ENCODE peak calls at places on chromosomes 13 and 19, in five cellular contexts. D is fibroblast of lung, V is transverse colon, C is upper lobe of right lung, L is NT2/D1. Y is an unnamed sample.

GRCh38 chr19:38658462-38659306 is 11.2 kb downstream of the ACTN4 start:
- DNase-seq in V (peak; percentile 56), D (peak; percentile 100), L (no peak), C (no peak), Y (no peak)

GRCh38 chr13:86269511-86269910 is 470.3 kb upstream of the SLITRK6 start:
- DNase-seq in V (no peak), C (no peak), D (no peak), L (no peak), Y (no peak)

GRCh38 chr13:91148098-91148497 is 199.4 kb upstream of the MIR17HG start:
- DNase-seq in V (no peak), D (no peak), L (no peak), C (no peak), Y (no peak)

GRCh38 chr19:30255783-30256509 is 116.2 kb upstream of the ZNF536 start:
- DNase-seq in V (no peak), L (peak; percentile 23), C (no peak), D (no peak), Y (no peak)

GRCh38 chr13:79079351-79079839 is 326.7 kb downstream of the RBM26 start:
- DNase-seq in L (no peak), V (no peak), D (no peak), C (peak; percentile 45), Y (no peak)

GRCh38 chr13:109166807-109167206 is 537.4 kb downstream of the MYO16 start:
- DNase-seq in L (no peak), C (no peak), V (no peak), D (no peak), Y (no peak)

GRCh38 chr13:112859128-112859816 is 109.7 kb upstream of the MCF2L start:
- DNase-seq in V (no peak), L (no peak), D (no peak), C (peak; percentile 48), Y (no peak)

GRCh38 chr13:24134772-24135171 is 25.7 kb upstream of the SPATA13 start:
- DNase-seq in D (peak; percentile 64), C (no peak), L (no peak), V (no peak), Y (no peak)

GRCh38 chr13:36536546-36536945 is 104.3 kb downstream of the CCNA1 start:
- DNase-seq in C (no peak), L (no peak), D (peak; percentile 78), V (no peak), Y (no peak)

GRCh38 chr19:39558623-39559117 is 18.7 kb upstream of the EID2 start:
- DNase-seq in V (no peak), C (no peak), D (no peak), L (no peak), Y (no peak)

GRCh38 chr13:68019901-68020300 is 789.8 kb upstream of the PCDH9 start:
- DNase-seq in C (no peak), L (no peak), V (no peak), D (no peak), Y (no peak)

GRCh38 chr19:46413262-46414031 is at the start of gene CCDC8:
- DNase-seq in V (peak; percentile 57), D (peak; percentile 98), C (peak; percentile 88), L (peak; percentile 92), Y (peak; percentile 91)

GRCh38 chr19:16067205-16067938 is 8.9 kb upstream of the TPM4 start:
- DNase-seq in L (no peak), D (peak; percentile 94), C (peak; percentile 88), V (peak; percentile 82), Y (peak; percentile 94)

GRCh38 chr19:58569191-58569942 is 3.8 kb downstream of the MZF1 start:
- DNase-seq in C (peak; percentile 45), V (peak; percentile 7), L (no peak), D (no peak), Y (peak; percentile 55)

GRCh38 chr19:39502640-39503417 is 4.1 kb downstream of the DLL3 start:
- DNase-seq in D (peak; percentile 69), V (peak; percentile 63), L (peak; percentile 50), C (peak; percentile 83), Y (peak; percentile 73)

GRCh38 chr13:25455146-25455545 is 83.4 kb downstream of the ATP8A2 start:
- DNase-seq in V (no peak), D (no peak), L (no peak), C (no peak), Y (no peak)

GRCh38 chr19:40283414-40284250 is 1.5 kb downstream of the AKT2 start:
- DNase-seq in D (no peak), V (no peak), C (no peak), L (no peak), Y (peak; percentile 68)

GRCh38 chr13:33279414-33279813 is 6.1 kb downstream of the STARD13 start:
- DNase-seq in D (no peak), C (no peak), L (no peak), V (peak; percentile 64), Y (no peak)

GRCh38 chr13:105814219-105814901 is 721.1 kb downstream of the EFNB2 start:
- DNase-seq in D (peak; percentile 36), V (no peak), L (no peak), C (no peak), Y (no peak)

GRCh38 chr13:93345061-93345460 is 118.5 kb downstream of the GPC6 start:
- DNase-seq in V (no peak), C (no peak), L (no peak), D (peak; percentile 19), Y (no peak)

GRCh38 chr19:58274771-58275199 is 4.0 kb upstream of the ZNF8 start:
- DNase-seq in D (peak; percentile 65), C (no peak), V (no peak), L (no peak), Y (no peak)

GRCh38 chr13:27406178-27406939 is 18.1 kb upstream of the GTF3A start:
- DNase-seq in C (no peak), D (peak; percentile 43), L (no peak), V (no peak), Y (no peak)

GRCh38 chr19:10497371-10497770 is 5.8 kb downstream of the KEAP1 start:
- DNase-seq in D (no peak), L (no peak), V (no peak), C (no peak), Y (no peak)

GRCh38 chr13:58630794-58631193 is 999.2 kb downstream of the PCDH17 start:
- DNase-seq in V (no peak), C (no peak), L (no peak), D (peak; percentile 14), Y (no peak)

GRCh38 chr19:51294977-51295375 is 16.5 kb upstream of the IGLON5 start:
- DNase-seq in C (no peak), D (no peak), L (no peak), V (no peak), Y (no peak)

GRCh38 chr19:51292971-51293370 is 18.5 kb upstream of the IGLON5 start:
- DNase-seq in V (no peak), L (peak; percentile 56), C (no peak), D (no peak), Y (no peak)

GRCh38 chr19:51294211-51294976 is 17.1 kb upstream of the IGLON5 start:
- DNase-seq in L (no peak), D (no peak), V (no peak), C (no peak), Y (no peak)

GRCh38 chr19:51295382-51296126 is 15.9 kb upstream of the IGLON5 start:
- DNase-seq in V (no peak), C (no peak), L (no peak), D (no peak), Y (no peak)

GRCh38 chr19:51293571-51294210 is 17.8 kb upstream of the IGLON5 start:
- DNase-seq in L (no peak), D (no peak), C (no peak), V (no peak), Y (no peak)
- H3K4me1 ChIP-seq in L (peaks cover 24% of the 10 kb centered on the region), D (no peaks in the 10 kb centered on the region), C (no peaks in the 10 kb centered on the region), V (no peaks in the 10 kb centered on the region), Y (no peaks in the 10 kb centered on the region)

GRCh38 chr19:8366961-8367326 is 3.0 kb downstream of the ANGPTL4 start:
- DNase-seq in C (peak; percentile 66), D (peak; percentile 32), V (peak; percentile 30), L (no peak), Y (no peak)
- H3K4me1 ChIP-seq in C (peaks cover 48% of the 10 kb centered on the region), D (peaks cover 22% of the 10 kb centered on the region), V (peaks cover 46% of the 10 kb centered on the region), L (peaks cover 18% of the 10 kb centered on the region), Y (no peaks in the 10 kb centered on the region)

DNA sequence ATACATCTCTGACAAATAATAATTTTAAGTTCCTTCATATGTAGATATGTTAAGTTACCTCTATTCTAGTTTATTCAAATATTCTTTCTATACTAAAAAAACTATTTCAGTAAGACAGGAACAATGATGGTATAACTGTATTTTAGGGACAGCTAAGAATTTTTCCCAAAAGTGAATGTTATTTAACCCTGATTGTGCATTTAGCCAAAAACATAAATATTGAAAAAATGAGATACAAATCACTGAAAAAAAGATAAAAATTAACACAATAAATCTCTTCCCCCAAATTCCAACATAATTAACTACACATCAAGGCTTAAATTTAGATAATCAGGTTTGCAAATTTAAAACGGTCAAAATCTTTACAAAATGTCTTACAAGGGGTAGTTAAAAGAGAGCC is 58.1 kb downstream of the KCNRG start:
- DNase-seq in L (no peak), C (no peak), D (no peak), V (no peak), Y (no peak)
- H3K4me1 ChIP-seq in L (no peaks in the 10 kb centered on the region), C (no peaks in the 10 kb centered on the region), D (peaks cover 13% of the 10 kb centered on the region), V (peaks cover 34% of the 10 kb centered on the region), Y (no peaks in the 10 kb centered on the region)

GRCh38 chr13:44309771-44310767 is 63.6 kb upstream of the SERP2 start:
- DNase-seq in D (peak; percentile 55), L (no peak), C (no peak), V (peak; percentile 84), Y (no peak)
- H3K4me1 ChIP-seq in D (peaks cover 31% of the 10 kb centered on the region), L (no peaks in the 10 kb centered on the region), C (peaks cover 14% of the 10 kb centered on the region), V (peaks cover 57% of the 10 kb centered on the region), Y (peaks cover 7% of the 10 kb centered on the region)

GRCh38 chr19:32324631-32325215 is 20.7 kb upstream of the ZNF507 start:
- DNase-seq in V (no peak), D (no peak), C (no peak), L (no peak), Y (no peak)

GRCh38 chr19:32333227-32333626 is 12.2 kb upstream of the ZNF507 start:
- DNase-seq in V (no peak), D (no peak), L (no peak), C (no peak), Y (no peak)

GRCh38 chr19:32330149-32330548 is 15.3 kb upstream of the ZNF507 start:
- DNase-seq in D (no peak), C (no peak), V (no peak), L (no peak), Y (no peak)
- H3K4me1 ChIP-seq in D (no peaks in the 10 kb centered on the region), C (no peaks in the 10 kb centered on the region), V (no peaks in the 10 kb centered on the region), L (peaks cover 2% of the 10 kb centered on the region), Y (no peaks in the 10 kb centered on the region)

DNA sequence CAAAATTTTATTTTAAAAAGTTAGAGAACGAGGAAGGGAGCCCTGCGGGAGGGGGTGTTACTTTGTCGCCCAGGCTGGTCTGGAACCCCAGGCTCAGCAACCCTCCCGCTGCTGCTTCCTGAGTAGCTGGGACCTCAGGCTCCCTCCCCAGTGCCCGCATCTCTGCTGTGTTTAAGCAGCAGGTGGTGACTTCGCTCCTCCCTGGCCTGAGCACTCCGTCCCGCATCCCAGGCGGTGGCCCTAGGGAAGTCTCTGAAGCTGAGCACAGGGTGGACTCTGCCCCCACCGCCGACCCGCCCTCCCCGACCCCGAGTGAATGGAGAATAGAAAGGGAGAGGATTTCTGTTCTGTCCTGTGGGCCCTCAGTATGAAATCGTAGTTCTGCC is 30.5 kb downstream of the ZNF701 start:
- DNase-seq in L (peak; percentile 3), D (no peak), C (peak; percentile 64), V (peak; percentile 77), Y (peak; percentile 54)
- H3K4me1 ChIP-seq in L (no peaks in the 10 kb centered on the region), D (no peaks in the 10 kb centered on the region), C (peaks cover 13% of the 10 kb centered on the region), V (peaks cover 12% of the 10 kb centered on the region), Y (no peaks in the 10 kb centered on the region)

GRCh38 chr13:30748717-30749116 is 13.4 kb downstream of the ALOX5AP start:
- DNase-seq in D (no peak), C (no peak), V (no peak), L (no peak), Y (no peak)
- H3K4me1 ChIP-seq in D (peaks cover 6% of the 10 kb centered on the region), C (peaks cover 34% of the 10 kb centered on the region), V (peaks cover 36% of the 10 kb centered on the region), L (no peaks in the 10 kb centered on the region), Y (peaks cover 8% of the 10 kb centered on the region)

GRCh38 chr19:17073869-17074627 is 1.2 kb downstream of the HAUS8 start:
- DNase-seq in V (peak; percentile 42), D (no peak), L (no peak), C (no peak), Y (no peak)
- H3K4me1 ChIP-seq in V (peaks cover 29% of the 10 kb centered on the region), D (peaks cover 19% of the 10 kb centered on the region), L (peaks cover 19% of the 10 kb centered on the region), C (peaks cover 35% of the 10 kb centered on the region), Y (peaks cover 4% of the 10 kb centered on the region)

Y was measured in aorta.